ENCODE peak calls at places on chromosomes 6 and 20, in eight cellular contexts. One of them, this sample, is unnamed.

GRCh38 chr6:169990095-169991030 is 238.9 kb downstream of the ERMARD start:
- DNase-seq in IMR-90: no peak
- DNase-seq in K562: no peak
- DNase-seq in H1: no peak
- DNase-seq in transverse colon: peak
- DNase-seq in sigmoid colon: peak
- DNase-seq in body of pancreas: peak
- DNase-seq in ovary: no peak
- DNase-seq in this sample: no peak

GRCh38 chr20:57838670-57839142 is 128.9 kb upstream of the PMEPA1 start:
- DNase-seq in ovary: peak
- DNase-seq in IMR-90: no peak
- DNase-seq in body of pancreas: no peak
- DNase-seq in sigmoid colon: no peak
- DNase-seq in transverse colon: no peak
- DNase-seq in H1: no peak
- DNase-seq in K562: no peak
- DNase-seq in this sample: no peak

GRCh38 chr6:119148825-119149525 is 70.5 kb upstream of the FAM184A start:
- DNase-seq in ovary: no peak
- DNase-seq in K562: no peak
- DNase-seq in H1: no peak
- DNase-seq in body of pancreas: peak
- DNase-seq in sigmoid colon: no peak
- DNase-seq in IMR-90: peak
- DNase-seq in transverse colon: no peak
- DNase-seq in this sample: no peak

GRCh38 chr20:43365691-43366090 is 92.0 kb upstream of the SRSF6 start:
- DNase-seq in ovary: no peak
- DNase-seq in IMR-90: no peak
- DNase-seq in transverse colon: no peak
- DNase-seq in sigmoid colon: no peak
- DNase-seq in body of pancreas: no peak
- DNase-seq in H1: no peak
- DNase-seq in K562: no peak
- DNase-seq in this sample: no peak

GRCh38 chr6:47413752-47414516 is 63.7 kb upstream of the CD2AP start:
- DNase-seq in body of pancreas: peak
- DNase-seq in transverse colon: no peak
- DNase-seq in K562: peak
- DNase-seq in IMR-90: peak
- DNase-seq in ovary: no peak
- DNase-seq in sigmoid colon: no peak
- DNase-seq in H1: no peak
- DNase-seq in this sample: no peak

GRCh38 chr20:19934792-19935491 is 82.2 kb upstream of the NAA20 start:
- DNase-seq in K562: no peak
- DNase-seq in sigmoid colon: peak
- DNase-seq in H1: no peak
- DNase-seq in ovary: no peak
- DNase-seq in body of pancreas: peak
- DNase-seq in IMR-90: no peak
- DNase-seq in transverse colon: peak
- DNase-seq in this sample: no peak

GRCh38 chr6:37242429-37243052 is 15.0 kb upstream of the TBC1D22B start:
- DNase-seq in K562: peak
- DNase-seq in ovary: no peak
- DNase-seq in sigmoid colon: peak
- DNase-seq in transverse colon: no peak
- DNase-seq in H1: no peak
- DNase-seq in body of pancreas: peak
- DNase-seq in IMR-90: peak
- DNase-seq in this sample: no peak

GRCh38 chr20:13220857-13221297 is at the start of gene ISM1:
- DNase-seq in H1: no peak
- DNase-seq in ovary: no peak
- DNase-seq in sigmoid colon: no peak
- DNase-seq in transverse colon: no peak
- DNase-seq in IMR-90: no peak
- DNase-seq in body of pancreas: peak
- DNase-seq in K562: no peak
- DNase-seq in this sample: no peak

GRCh38 chr6:79949235-79949634 is 1.9 kb upstream of the ELOVL4 start:
- DNase-seq in ovary: no peak
- DNase-seq in body of pancreas: peak
- DNase-seq in transverse colon: peak
- DNase-seq in H1: no peak
- DNase-seq in K562: peak
- DNase-seq in IMR-90: peak
- DNase-seq in sigmoid colon: no peak
- DNase-seq in this sample: no peak

GRCh38 chr6:79946773-79947190 is 571 bp downstream of the ELOVL4 start:
- DNase-seq in ovary: no peak
- DNase-seq in IMR-90: peak
- DNase-seq in sigmoid colon: peak
- DNase-seq in body of pancreas: no peak
- DNase-seq in transverse colon: no peak
- DNase-seq in H1: no peak
- DNase-seq in K562: no peak
- DNase-seq in this sample: no peak

GRCh38 chr6:79943133-79943532 is 4.2 kb downstream of the ELOVL4 start:
- DNase-seq in transverse colon: no peak
- DNase-seq in K562: no peak
- DNase-seq in IMR-90: no peak
- DNase-seq in ovary: no peak
- DNase-seq in sigmoid colon: no peak
- DNase-seq in H1: no peak
- DNase-seq in body of pancreas: no peak
- DNase-seq in this sample: no peak

GRCh38 chr6:79946242-79946641 is 1.1 kb downstream of the ELOVL4 start:
- DNase-seq in K562: no peak
- DNase-seq in transverse colon: no peak
- DNase-seq in H1: no peak
- DNase-seq in ovary: no peak
- DNase-seq in IMR-90: peak
- DNase-seq in body of pancreas: no peak
- DNase-seq in sigmoid colon: no peak
- DNase-seq in this sample: no peak

DNA sequence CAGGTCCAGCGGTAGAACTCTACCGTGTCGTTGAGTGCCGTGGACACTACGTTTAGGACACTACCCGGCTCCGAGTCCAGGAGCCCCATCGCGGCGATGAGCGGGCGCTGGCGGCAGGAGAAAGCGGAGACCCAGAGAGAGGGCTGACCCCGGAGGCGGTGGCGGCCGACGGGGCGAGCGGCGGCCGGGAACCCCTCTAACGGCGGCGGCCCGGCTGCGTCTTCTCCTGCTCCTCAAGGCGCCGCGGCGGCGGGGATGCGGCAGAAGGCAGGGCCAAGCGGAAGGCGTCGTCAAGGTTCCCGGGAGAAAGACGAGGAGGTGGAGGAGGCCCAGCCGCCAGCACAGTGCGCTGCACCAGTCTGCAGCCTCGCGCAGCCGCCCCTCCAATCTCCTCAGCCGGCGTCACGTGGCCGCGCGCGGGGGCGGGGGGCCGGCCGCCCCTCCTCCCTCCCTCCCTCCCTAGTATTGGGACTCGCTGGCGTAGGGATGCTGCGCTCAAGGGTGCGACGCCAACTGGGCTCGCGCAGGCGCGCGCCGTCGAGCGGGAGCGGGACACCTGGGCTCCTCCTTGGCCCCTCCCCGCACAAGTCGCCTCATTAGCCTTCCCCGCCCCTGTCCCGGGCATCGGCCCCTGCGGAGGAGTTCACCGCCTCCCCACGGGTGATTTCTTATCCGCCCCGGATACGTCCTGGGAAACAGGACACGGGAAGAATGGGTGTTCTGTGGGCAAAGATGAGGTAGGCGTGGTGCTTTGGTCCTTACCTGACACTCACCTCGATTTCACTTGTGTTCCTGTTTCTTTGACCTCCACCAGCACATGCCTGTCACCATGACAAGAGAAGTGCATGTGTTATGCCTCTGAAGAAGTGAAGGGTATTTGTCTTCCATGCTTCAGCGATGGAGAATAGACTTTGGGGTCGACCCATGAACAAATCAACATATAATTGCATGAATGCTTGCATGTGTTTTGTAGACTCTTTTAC is at the start of gene ELOVL4:
- DNase-seq in IMR-90: peak
- DNase-seq in K562: no peak
- DNase-seq in transverse colon: peak
- DNase-seq in sigmoid colon: peak
- DNase-seq in body of pancreas: peak
- DNase-seq in ovary: peak
- DNase-seq in H1: peak
- DNase-seq in this sample: no peak
- H3K27ac ChIP-seq in IMR-90: peak
- H3K27ac ChIP-seq in K562: no peak
- H3K27ac ChIP-seq in transverse colon: peak
- H3K27ac ChIP-seq in sigmoid colon: peak
- H3K27ac ChIP-seq in body of pancreas: no peak
- H3K27ac ChIP-seq in ovary: no peak
- H3K27ac ChIP-seq in H1: no peak
- H3K27ac ChIP-seq in this sample: no peak

GRCh38 chr6:151002562-151002961 is 137.1 kb downstream of the MTHFD1L start:
- DNase-seq in ovary: no peak
- DNase-seq in transverse colon: no peak
- DNase-seq in body of pancreas: no peak
- DNase-seq in IMR-90: peak
- DNase-seq in sigmoid colon: no peak
- DNase-seq in H1: no peak
- DNase-seq in K562: no peak
- DNase-seq in this sample: no peak

GRCh38 chr6:151005126-151005525 is 139.6 kb downstream of the MTHFD1L start:
- DNase-seq in IMR-90: no peak
- DNase-seq in ovary: no peak
- DNase-seq in sigmoid colon: no peak
- DNase-seq in H1: no peak
- DNase-seq in body of pancreas: no peak
- DNase-seq in K562: no peak
- DNase-seq in transverse colon: no peak
- DNase-seq in this sample: no peak

GRCh38 chr6:151005896-151006632 is 140.6 kb downstream of the MTHFD1L start:
- DNase-seq in sigmoid colon: no peak
- DNase-seq in IMR-90: no peak
- DNase-seq in H1: no peak
- DNase-seq in K562: no peak
- DNase-seq in transverse colon: no peak
- DNase-seq in body of pancreas: no peak
- DNase-seq in ovary: no peak
- DNase-seq in this sample: no peak

GRCh38 chr6:151007069-151007468 is 141.6 kb downstream of the MTHFD1L start:
- DNase-seq in K562: no peak
- DNase-seq in sigmoid colon: no peak
- DNase-seq in IMR-90: no peak
- DNase-seq in transverse colon: no peak
- DNase-seq in H1: no peak
- DNase-seq in ovary: no peak
- DNase-seq in body of pancreas: no peak
- DNase-seq in this sample: no peak

DNA sequence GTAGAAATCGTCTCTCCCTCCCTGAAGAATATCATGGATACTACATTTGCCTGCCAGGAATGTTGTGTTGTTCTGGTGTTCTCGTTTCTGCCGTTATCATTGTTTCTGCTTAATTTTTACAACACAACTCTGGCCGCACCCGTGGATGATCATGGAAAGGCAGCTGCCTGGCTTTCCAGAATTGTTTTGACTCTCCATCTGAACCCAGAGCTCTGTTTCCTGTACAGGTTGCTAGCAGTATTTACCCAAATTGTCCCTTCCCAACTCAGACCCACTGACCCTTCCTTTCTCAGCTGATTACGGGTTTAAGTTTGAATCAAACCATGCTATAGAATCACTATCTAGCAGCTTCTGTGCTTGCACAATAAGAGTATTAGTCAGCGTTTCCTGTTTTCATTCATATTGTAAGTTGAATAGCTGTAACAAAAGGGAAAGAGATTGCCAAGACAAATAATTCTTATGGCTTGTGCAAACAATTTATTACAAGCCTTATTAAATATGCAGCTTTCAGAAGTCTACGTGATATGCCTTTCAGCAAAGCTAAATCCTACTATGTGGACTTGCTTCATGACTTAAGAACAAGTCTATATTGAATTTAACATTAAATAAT is 139.0 kb downstream of the MTHFD1L start:
- DNase-seq in IMR-90: peak
- DNase-seq in body of pancreas: no peak
- DNase-seq in H1: no peak
- DNase-seq in ovary: no peak
- DNase-seq in sigmoid colon: no peak
- DNase-seq in transverse colon: no peak
- DNase-seq in K562: no peak
- DNase-seq in this sample: no peak
- TF ChIP-seq POLR2A in IMR-90: no peak
- TF ChIP-seq POLR2A in body of pancreas: no peak
- TF ChIP-seq POLR2A in H1: no peak
- TF ChIP-seq POLR2A in ovary: no peak
- TF ChIP-seq POLR2A in sigmoid colon: no peak
- TF ChIP-seq POLR2A in transverse colon: no peak
- TF ChIP-seq POLR2A in K562: no peak
- TF ChIP-seq POLR2A in this sample: no peak

GRCh38 chr20:35502352-35502751 is 27.1 kb downstream of the C20orf173 start:
- DNase-seq in ovary: no peak
- DNase-seq in H1: no peak
- DNase-seq in transverse colon: peak
- DNase-seq in sigmoid colon: no peak
- DNase-seq in IMR-90: no peak
- DNase-seq in K562: no peak
- DNase-seq in body of pancreas: no peak
- DNase-seq in this sample: no peak

GRCh38 chr20:35496481-35496880 is 33.0 kb downstream of the C20orf173 start:
- DNase-seq in ovary: no peak
- DNase-seq in transverse colon: no peak
- DNase-seq in body of pancreas: no peak
- DNase-seq in K562: no peak
- DNase-seq in IMR-90: no peak
- DNase-seq in sigmoid colon: no peak
- DNase-seq in H1: no peak
- DNase-seq in this sample: no peak

GRCh38 chr20:35497320-35497719 is 32.1 kb downstream of the C20orf173 start:
- DNase-seq in transverse colon: no peak
- DNase-seq in ovary: peak
- DNase-seq in H1: no peak
- DNase-seq in sigmoid colon: no peak
- DNase-seq in IMR-90: no peak
- DNase-seq in body of pancreas: no peak
- DNase-seq in K562: no peak
- DNase-seq in this sample: no peak

GRCh38 chr20:35499271-35499670 is 30.2 kb downstream of the C20orf173 start:
- DNase-seq in transverse colon: no peak
- DNase-seq in ovary: no peak
- DNase-seq in sigmoid colon: no peak
- DNase-seq in K562: no peak
- DNase-seq in IMR-90: no peak
- DNase-seq in body of pancreas: no peak
- DNase-seq in H1: no peak
- DNase-seq in this sample: no peak

DNA sequence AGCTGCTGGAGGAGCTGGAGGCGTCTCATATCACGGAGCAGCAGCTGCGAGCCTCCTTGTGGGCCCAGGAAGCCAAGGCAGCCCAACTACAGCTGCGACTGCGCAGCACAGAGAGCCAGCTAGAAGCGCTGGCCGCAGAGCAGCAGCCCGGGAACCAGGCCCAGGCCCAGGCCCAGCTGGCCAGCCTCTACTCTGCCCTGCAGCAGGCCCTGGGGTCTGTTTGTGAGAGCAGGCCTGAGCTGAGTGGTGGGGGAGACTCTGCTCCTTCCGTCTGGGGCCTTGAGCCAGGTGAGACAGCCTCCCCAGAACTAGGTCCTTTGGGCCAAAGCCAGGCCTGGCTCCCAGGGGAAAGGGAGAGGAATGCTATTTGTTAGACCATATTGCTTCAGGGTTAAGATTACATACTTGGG is 31.7 kb downstream of the C20orf173 start:
- DNase-seq in ovary: peak
- DNase-seq in transverse colon: peak
- DNase-seq in IMR-90: no peak
- DNase-seq in K562: no peak
- DNase-seq in body of pancreas: peak
- DNase-seq in sigmoid colon: peak
- DNase-seq in H1: no peak
- DNase-seq in this sample: no peak
- H3K27ac ChIP-seq in ovary: no peak
- H3K27ac ChIP-seq in transverse colon: peak
- H3K27ac ChIP-seq in IMR-90: no peak
- H3K27ac ChIP-seq in K562: no peak
- H3K27ac ChIP-seq in body of pancreas: no peak
- H3K27ac ChIP-seq in sigmoid colon: peak
- H3K27ac ChIP-seq in H1: no peak
- H3K27ac ChIP-seq in this sample: no peak

GRCh38 chr6:73653571-73654424 is at the start of gene SLC17A5:
- DNase-seq in IMR-90: peak
- DNase-seq in K562: peak
- DNase-seq in ovary: peak
- DNase-seq in body of pancreas: peak
- DNase-seq in H1: peak
- DNase-seq in sigmoid colon: peak
- DNase-seq in transverse colon: peak
- DNase-seq in this sample: peak
- TF ChIP-seq POLR2A in IMR-90: peak
- TF ChIP-seq POLR2A in K562: peak
- TF ChIP-seq POLR2A in ovary: peak
- TF ChIP-seq POLR2A in body of pancreas: peak
- TF ChIP-seq POLR2A in H1: peak
- TF ChIP-seq POLR2A in sigmoid colon: peak
- TF ChIP-seq POLR2A in transverse colon: peak
- TF ChIP-seq POLR2A in this sample: no peak